ENCODE peak calls at places on chromosomes 13 and 19, in seven cellular contexts. G, K, V, I, M, B and Y are unnamed samples.

GRCh38 chr19:31548941-31549340 is 199.7 kb upstream of the TSHZ3 start:
- DNase-seq in G (peak; percentile 2), K (no peak), V (no peak), I (no peak), M (no peak), B (peak; percentile 53), Y (no peak)

GRCh38 chr13:112442483-112443090 is 66.4 kb downstream of the SPACA7 start:
- DNase-seq in G (no peak), K (no peak), V (no peak), I (no peak), M (no peak), B (peak; percentile 6), Y (peak; percentile 12)

GRCh38 chr13:91863699-91864098 is 465.3 kb downstream of the GPC5 start:
- DNase-seq in G (no peak), K (no peak), V (no peak), I (no peak), M (no peak), B (no peak), Y (no peak)

GRCh38 chr19:38409631-38410133 is 6.8 kb downstream of the FAM98C start:
- DNase-seq in G (peak; percentile 44), K (no peak), V (peak; percentile 32), I (no peak), M (no peak), B (peak; percentile 71), Y (no peak)

GRCh38 chr13:76425930-76426329 is 460.3 kb downstream of the KCTD12 start:
- DNase-seq in G (peak; percentile 34), K (no peak), V (no peak), I (no peak), M (no peak), B (peak; percentile 93), Y (no peak)

GRCh38 chr13:95553271-95553588 is 710 bp downstream of the CLDN10 start:
- DNase-seq in G (no peak), K (no peak), V (no peak), I (no peak), M (no peak), B (no peak), Y (no peak)

GRCh38 chr19:15241259-15241658 is 9.0 kb upstream of the EPHX3 start:
- DNase-seq in G (no peak), K (no peak), V (no peak), I (no peak), M (no peak), B (no peak), Y (no peak)

GRCh38 chr19:50333235-50333736 is 4.1 kb upstream of the KCNC3 start:
- DNase-seq in G (peak; percentile 81), K (peak; percentile 87), V (peak; percentile 34), I (peak; percentile 94), M (peak; percentile 86), B (peak; percentile 77), Y (peak; percentile 74)

GRCh38 chr19:29873024-29873800 is 61.4 kb downstream of the CCNE1 start:
- DNase-seq in G (no peak), K (peak; percentile 91), V (peak; percentile 25), I (peak; percentile 66), M (peak; percentile 59), B (peak; percentile 62), Y (peak; percentile 59)

GRCh38 chr13:97119899-97120745 is 102.0 kb upstream of the MBNL2 start:
- DNase-seq in G (peak; percentile 76), K (no peak), V (no peak), I (no peak), M (no peak), B (peak; percentile 76), Y (no peak)

GRCh38 chr13:83221813-83222241 is 660.4 kb downstream of the SLITRK1 start:
- DNase-seq in G (peak; percentile 30), K (no peak), V (no peak), I (no peak), M (no peak), B (peak; percentile 85), Y (no peak)

GRCh38 chr19:49635530-49636229 is 4.3 kb downstream of the RRAS start:
- DNase-seq in G (no peak), K (no peak), V (no peak), I (no peak), M (no peak), B (peak; percentile 57), Y (no peak)

GRCh38 chr19:16342002-16342715 is 17.5 kb downstream of the KLF2 start:
- DNase-seq in G (no peak), K (peak; percentile 74), V (no peak), I (no peak), M (peak; percentile 37), B (peak; percentile 41), Y (peak; percentile 49)

DNA sequence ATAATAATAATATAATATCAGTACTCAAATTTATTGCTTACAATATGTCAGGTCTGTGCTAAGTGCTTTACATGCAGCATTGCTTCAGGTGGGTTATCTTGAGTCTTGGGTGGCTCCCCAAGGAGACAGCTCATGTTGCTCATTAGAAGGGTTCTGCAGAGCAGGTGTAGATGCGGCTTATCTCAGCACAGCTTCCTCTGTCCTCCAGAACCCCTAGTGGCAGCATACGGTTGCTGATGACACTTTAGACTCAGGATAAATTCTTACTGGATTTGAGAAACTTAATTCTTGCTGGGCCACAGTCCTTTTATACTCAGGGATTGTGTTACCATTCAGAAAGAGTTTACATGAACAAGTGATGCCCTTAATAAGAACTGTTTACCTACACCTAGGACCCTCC is 8.9 kb downstream of the COG3 start:
- DNase-seq in G (peak; percentile 7), K (no peak), V (no peak), I (no peak), M (no peak), B (no peak), Y (no peak)
- TF ChIP-seq CTCF in G (peak; percentile 45), K (peak; percentile 22), V (no peak), I (no peak), M (peak; percentile 8), B (no peak), Y (no peak)

GRCh38 chr19:35959968-35960320 is 23.8 kb downstream of the LRFN3 start:
- DNase-seq in G (no peak), K (no peak), V (no peak), I (no peak), M (no peak), B (no peak), Y (no peak)

GRCh38 chr19:35960432-35960972 is 24.3 kb downstream of the LRFN3 start:
- DNase-seq in G (no peak), K (no peak), V (no peak), I (no peak), M (no peak), B (no peak), Y (no peak)

GRCh38 chr19:35958660-35959039 is 22.5 kb downstream of the LRFN3 start:
- DNase-seq in G (no peak), K (no peak), V (no peak), I (no peak), M (no peak), B (no peak), Y (no peak)

GRCh38 chr19:35959040-35959967 is 23.1 kb downstream of the LRFN3 start:
- DNase-seq in G (no peak), K (peak; percentile 69), V (no peak), I (no peak), M (peak; percentile 33), B (peak; percentile 50), Y (peak; percentile 59)

DNA sequence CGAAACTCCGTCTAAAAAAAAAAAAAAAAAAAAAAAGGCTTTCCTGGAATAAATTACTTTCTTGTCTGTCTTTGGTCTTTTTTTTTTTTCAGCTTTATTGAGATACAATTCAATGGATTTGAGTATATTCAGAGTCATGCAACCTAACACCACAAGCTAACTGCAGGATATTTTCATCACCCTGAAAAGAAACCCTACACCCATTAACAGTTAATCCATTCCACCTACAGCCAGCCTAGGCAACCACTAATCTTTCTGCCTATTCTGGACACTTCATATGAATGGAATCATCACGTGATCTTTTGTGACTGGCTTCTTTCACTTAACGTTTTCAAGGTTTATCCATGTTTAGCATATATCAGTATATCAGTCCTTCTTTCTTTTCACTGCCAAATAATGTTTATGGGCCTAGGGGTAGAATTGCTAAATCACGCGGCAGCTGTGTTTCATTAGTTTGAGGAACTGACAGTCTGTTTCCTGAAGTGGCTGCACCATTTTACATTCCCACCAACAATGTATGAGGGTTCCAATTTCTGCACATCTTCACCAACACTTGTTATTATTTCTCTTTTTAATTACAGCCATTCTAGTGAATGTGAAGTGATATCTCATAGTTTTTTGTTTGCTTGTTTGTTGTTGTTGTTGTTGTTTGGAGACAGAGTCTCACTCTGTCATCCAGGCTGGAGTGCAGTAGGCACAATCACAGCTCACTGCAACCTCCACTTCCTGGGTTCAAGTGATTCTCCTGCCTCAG is 19.9 kb downstream of the LRFN3 start:
- DNase-seq in G (no peak), K (no peak), V (no peak), I (no peak), M (no peak), B (peak; percentile 7), Y (no peak)
- TF ChIP-seq CTCF in G (no peak), K (no peak), V (no peak), I (no peak), M (no peak), B (no peak), Y (no peak)

DNA sequence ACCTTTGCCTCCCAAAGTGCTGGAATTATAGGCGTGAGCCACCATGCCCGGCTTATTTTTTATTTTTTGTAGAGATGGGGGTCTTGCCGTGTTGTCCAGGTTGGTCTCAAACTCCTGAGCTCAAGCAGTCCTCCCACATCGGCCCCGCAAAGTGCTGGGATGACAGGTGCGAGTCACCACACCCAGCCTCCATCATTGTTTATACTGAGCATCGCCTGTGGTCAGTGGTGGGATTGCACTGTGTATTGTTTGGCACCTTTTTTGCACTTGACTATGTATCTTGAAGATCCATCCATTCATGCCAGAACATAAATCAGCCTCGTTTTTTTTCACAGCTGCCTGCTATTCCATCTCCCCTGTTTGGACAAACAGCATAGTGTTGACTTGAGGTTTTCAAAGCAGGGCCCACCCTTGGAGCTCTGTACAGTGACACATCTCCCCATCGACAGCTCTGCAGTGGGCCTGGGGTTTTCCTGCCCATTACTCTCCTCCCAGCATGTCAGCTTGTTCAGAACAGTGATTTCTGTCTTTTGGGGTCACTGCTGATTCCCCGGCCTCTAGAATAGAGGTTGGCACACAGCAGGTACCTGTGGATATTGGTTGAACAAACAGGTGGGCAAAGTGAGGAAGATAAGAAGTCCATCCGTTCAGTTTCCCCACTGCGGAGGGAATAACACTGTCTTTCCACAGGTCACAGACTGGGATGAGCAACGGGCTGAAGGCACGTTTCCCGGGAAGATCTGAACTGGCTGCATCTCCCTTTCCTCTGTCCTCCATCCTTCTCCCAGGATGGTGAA is 8.2 kb upstream of the UPK1A start:
- DNase-seq in G (peak; percentile 65), K (no peak), V (no peak), I (no peak), M (no peak), B (no peak), Y (no peak)
- TF ChIP-seq CTCF in G (peak; percentile 41), K (no peak), V (no peak), I (peak; percentile 41), M (no peak), B (no peak), Y (no peak)

DNA sequence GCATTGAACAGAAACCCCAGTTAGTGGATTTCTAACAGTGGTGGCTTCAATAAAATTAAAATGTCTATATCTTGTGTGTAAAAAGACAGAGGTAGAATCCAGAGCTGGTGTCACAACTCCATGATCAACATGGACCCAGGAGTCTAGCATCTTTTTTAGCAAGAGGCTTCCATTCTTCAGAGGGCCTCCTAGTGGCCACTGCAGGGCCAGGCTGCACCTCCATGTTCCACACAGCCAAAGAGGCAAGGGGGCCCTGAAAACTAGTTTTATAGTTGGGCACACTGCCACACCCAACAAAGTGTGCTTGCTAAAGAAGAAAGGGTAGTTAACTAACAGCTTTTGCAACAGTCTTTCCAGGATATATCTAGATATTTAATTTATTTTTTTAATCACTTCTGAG is 12.9 kb downstream of the N4BP2L1 start:
- DNase-seq in G (no peak), K (no peak), V (no peak), I (peak; percentile 10), M (no peak), B (peak; percentile 20), Y (no peak)
- TF ChIP-seq CTCF in G (peak; percentile 86), K (peak; percentile 26), V (no peak), I (peak; percentile 33), M (no peak), B (peak; percentile 63), Y (peak; percentile 59)

GRCh38 chr13:78875792-78876580 is 217.0 kb upstream of the OBI1 start:
- DNase-seq in G (no peak), K (no peak), V (no peak), I (peak; percentile 11), M (no peak), B (no peak), Y (no peak)
- TF ChIP-seq CTCF in G (no peak), K (no peak), V (no peak), I (no peak), M (no peak), B (no peak), Y (no peak)